ENCODE peak calls at places on chromosomes 1 and 21, in six cellular contexts. L is NCI-H446; K is GM20000; D is lower lobe of right lung; F is endothelial cell; J is stimulated activated CD8-positive, alpha-beta memory T cell treated with anti-CD3 and anti-CD28 coated beads, Interleukin-15, amount 100 ng/mL, for 24 hours. E is an unnamed sample.

GRCh38 chr1:7470904-7471638 is 300.0 kb upstream of the VAMP3 start:
- DNase-seq in F (no peak), J (no peak), D (peak), K (no peak), L (peak), E (no peak)

GRCh38 chr1:59522925-59523505 is 226.1 kb downstream of the FGGY start:
- DNase-seq in K (no peak), D (no peak), J (no peak), L (no peak), F (no peak), E (no peak)

GRCh38 chr1:32066489-32066873 is 6.3 kb upstream of the TMEM39B start:
- DNase-seq in L (no peak), F (no peak), D (peak), K (no peak), J (no peak), E (no peak)

GRCh38 chr1:178279287-178279686 is 185.4 kb downstream of the RASAL2 start:
- DNase-seq in D (no peak), K (no peak), L (no peak), F (no peak), J (no peak), E (no peak)

GRCh38 chr1:234601217-234602017 is 8.6 kb downstream of the IRF2BP2 start:
- DNase-seq in L (no peak), K (peak), F (no peak), J (no peak), D (no peak), E (no peak)

GRCh38 chr1:214720561-214720960 is 117.6 kb downstream of the CENPF start:
- DNase-seq in D (no peak), F (no peak), L (no peak), J (no peak), K (no peak), E (no peak)

GRCh38 chr21:45528981-45529784 is 13.1 kb downstream of the SLC19A1 start:
- DNase-seq in J (no peak), D (peak), F (no peak), K (no peak), L (no peak), E (no peak)

GRCh38 chr1:2535455-2535854 is 5.4 kb upstream of the HES5 start:
- DNase-seq in L (no peak), K (no peak), D (no peak), J (no peak), F (no peak), E (no peak)

GRCh38 chr1:232764458-232765231 is 40.6 kb upstream of the MAP10 start:
- DNase-seq in J (no peak), L (no peak), F (no peak), K (no peak), D (no peak), E (no peak)

GRCh38 chr1:218847966-218848365 is 325.7 kb upstream of the LYPLAL1 start:
- DNase-seq in D (no peak), F (no peak), J (no peak), K (no peak), L (no peak), E (no peak)

GRCh38 chr21:16241500-16241963 is 511.8 kb downstream of the USP25 start:
- DNase-seq in J (no peak), K (no peak), D (no peak), L (no peak), F (peak), E (no peak)

GRCh38 chr1:64864018-64864945 is 102.1 kb downstream of the JAK1 start:
- DNase-seq in F (peak), L (no peak), J (no peak), D (peak), K (peak), E (no peak)

GRCh38 chr1:77888429-77889239 is at the start of gene NEXN:
- DNase-seq in F (peak), D (peak), L (no peak), K (peak), J (no peak), E (peak)

GRCh38 chr21:43274022-43274945 is 105.5 kb downstream of the CRYAA start:
- DNase-seq in D (peak), K (no peak), J (no peak), F (no peak), L (no peak), E (no peak)

GRCh38 chr1:156945881-156946661 is 25.6 kb downstream of the LRRC71 start:
- DNase-seq in K (no peak), F (no peak), D (no peak), J (no peak), L (no peak), E (no peak)

GRCh38 chr1:109876617-109877319 is 33.9 kb upstream of the CSF1 start:
- DNase-seq in L (no peak), F (no peak), J (no peak), K (no peak), D (no peak), E (no peak)

GRCh38 chr1:184033136-184033469 is 4.4 kb downstream of the COLGALT2 start:
- DNase-seq in F (no peak), D (no peak), L (no peak), J (no peak), K (no peak), E (no peak)

GRCh38 chr1:241115784-241116183 is 241.2 kb downstream of the RGS7 start:
- DNase-seq in D (no peak), J (no peak), F (no peak), K (no peak), L (no peak), E (no peak)

GRCh38 chr21:15682182-15682895 is 47.4 kb upstream of the USP25 start:
- DNase-seq in F (no peak), L (no peak), J (no peak), K (no peak), D (no peak), E (no peak)

GRCh38 chr21:34722684-34723300 is 54.0 kb downstream of the CLIC6 start:
- DNase-seq in K (peak), L (no peak), J (no peak), F (peak), D (no peak), E (peak)

GRCh38 chr21:35390013-35390776 is 341.1 kb upstream of the RUNX1 start:
- DNase-seq in L (peak), J (no peak), F (no peak), K (no peak), D (no peak), E (no peak)

GRCh38 chr1:45894921-45895320 is 91.5 kb downstream of the MAST2 start:
- DNase-seq in J (no peak), L (no peak), D (no peak), K (no peak), F (no peak), E (no peak)

GRCh38 chr1:41420351-41420750 is 59.1 kb downstream of the FOXO6 start:
- DNase-seq in D (no peak), L (no peak), K (no peak), F (no peak), J (no peak), E (no peak)